ENCODE peak calls at places on chromosomes 2 and 18, in nine cellular contexts. K, V, G, H, T, O, M, C and F are unnamed samples.

GRCh38 chr2:223051580-223052375 is at the start of gene KCNE4:
- DNase-seq in K (no peak), V (peak; percentile 36), G (no peak), H (no peak), T (no peak), O (no peak), M (no peak), C (no peak), F (no peak)

GRCh38 chr2:237075749-237076599 is 9.7 kb upstream of the COPS8 start:
- DNase-seq in K (no peak), V (no peak), G (no peak), H (no peak), T (no peak), O (no peak), M (peak; percentile 2), C (peak; percentile 70), F (no peak)

GRCh38 chr2:227862227-227862740 is 9.1 kb upstream of the DAW1 start:
- DNase-seq in K (peak; percentile 63), V (no peak), G (no peak), H (no peak), T (peak; percentile 62), O (peak; percentile 25), M (peak; percentile 20), C (peak; percentile 41), F (no peak)

GRCh38 chr2:36277876-36278523 is 77.6 kb upstream of the CRIM1 start:
- DNase-seq in K (no peak), V (no peak), G (no peak), H (no peak), T (no peak), O (no peak), M (peak; percentile 56), C (no peak), F (no peak)

GRCh38 chr2:233146194-233146593 is 86.1 kb downstream of the INPP5D start:
- DNase-seq in K (no peak), V (no peak), G (no peak), H (no peak), T (no peak), O (no peak), M (no peak), C (no peak), F (no peak)

GRCh38 chr2:241777686-241778627 is 1.3 kb downstream of the GAL3ST2 start:
- DNase-seq in K (no peak), V (peak; percentile 18), G (no peak), H (no peak), T (no peak), O (peak; percentile 5), M (no peak), C (no peak), F (no peak)

GRCh38 chr2:39632871-39633270 is 32.8 kb upstream of the TMEM178A start:
- DNase-seq in K (no peak), V (no peak), G (no peak), H (no peak), T (no peak), O (no peak), M (peak; percentile 15), C (no peak), F (no peak)

GRCh38 chr2:164841719-164842623 is at the start of gene COBLL1:
- DNase-seq in K (peak; percentile 87), V (peak; percentile 82), G (peak; percentile 16), H (peak; percentile 58), T (peak; percentile 93), O (peak; percentile 77), M (no peak), C (peak; percentile 80), F (peak; percentile 88)

GRCh38 chr18:38750786-38751185 is 1185.2 kb upstream of the CELF4 start:
- DNase-seq in K (no peak), V (no peak), G (no peak), H (no peak), T (no peak), O (no peak), M (no peak), C (no peak), F (no peak)

GRCh38 chr2:239274391-239275001 is 126.3 kb downstream of the HDAC4 start:
- DNase-seq in K (no peak), V (peak; percentile 69), G (peak; percentile 69), H (peak; percentile 67), T (no peak), O (no peak), M (no peak), C (peak; percentile 86), F (no peak)

GRCh38 chr2:147030966-147031760 is 813.7 kb upstream of the ACVR2A start:
- DNase-seq in K (peak; percentile 37), V (no peak), G (no peak), H (no peak), T (no peak), O (no peak), M (no peak), C (peak; percentile 84), F (no peak)

GRCh38 chr2:61658841-61659780 is 121.0 kb upstream of the XPO1 start:
- DNase-seq in K (peak; percentile 71), V (no peak), G (no peak), H (no peak), T (peak; percentile 82), O (no peak), M (peak; percentile 52), C (peak; percentile 63), F (no peak)

GRCh38 chr18:59052965-59053960 is 86.4 kb upstream of the SEC11C start:
- DNase-seq in K (no peak), V (no peak), G (no peak), H (no peak), T (no peak), O (no peak), M (no peak), C (no peak), F (no peak)

GRCh38 chr2:17104454-17104853 is 413.8 kb downstream of the RAD51AP2 start:
- DNase-seq in K (no peak), V (no peak), G (no peak), H (no peak), T (no peak), O (no peak), M (no peak), C (peak; percentile 27), F (no peak)

GRCh38 chr2:238202326-238203103 is 980 bp downstream of the ILKAP start:
- DNase-seq in K (peak; percentile 6), V (no peak), G (no peak), H (peak; percentile 38), T (peak; percentile 39), O (no peak), M (peak; percentile 79), C (no peak), F (no peak)

GRCh38 chr2:205814039-205814364 is 131.7 kb downstream of the NRP2 start:
- DNase-seq in K (no peak), V (no peak), G (no peak), H (no peak), T (no peak), O (no peak), M (peak; percentile 77), C (no peak), F (no peak)

GRCh38 chr18:80009661-80010550 is 21.5 kb upstream of the TXNL4A start:
- DNase-seq in K (no peak), V (peak; percentile 80), G (no peak), H (no peak), T (no peak), O (no peak), M (no peak), C (peak; percentile 66), F (peak; percentile 75)

GRCh38 chr18:7325126-7325430 is 94.2 kb downstream of the LRRC30 start:
- DNase-seq in K (no peak), V (no peak), G (no peak), H (no peak), T (no peak), O (no peak), M (no peak), C (peak; percentile 67), F (no peak)

GRCh38 chr2:15486770-15487169 is 74.4 kb downstream of the NBAS start:
- DNase-seq in K (no peak), V (no peak), G (no peak), H (no peak), T (no peak), O (no peak), M (no peak), C (no peak), F (no peak)

GRCh38 chr2:137960223-137960622 is 4.0 kb upstream of the HNMT start:
- DNase-seq in K (no peak), V (no peak), G (no peak), H (no peak), T (no peak), O (no peak), M (no peak), C (no peak), F (no peak)

GRCh38 chr2:220209093-220209492 is 581.7 kb downstream of the SLC4A3 start:
- DNase-seq in K (no peak), V (no peak), G (no peak), H (no peak), T (no peak), O (no peak), M (no peak), C (no peak), F (no peak)